ENCODE peak calls at places on chromosomes 5 and 9, in five cellular contexts. One of them, this sample, is unnamed.
A peak's percentile ranks its signal among the peaks of the same experiment; 100 is the strongest.

GRCh38 chr9:21549251-21549765 is 67.2 kb upstream of the IFNE start:
- DNase-seq in A549: no peak
- DNase-seq in mesenchymal stem cell: no peak
- DNase-seq in NCI-H1436: no peak
- DNase-seq in endothelial cell: no peak
- DNase-seq in this sample: no peak

GRCh38 chr9:34334337-34334824 is 5.0 kb downstream of the NUDT2 start:
- DNase-seq in A549: no peak
- DNase-seq in mesenchymal stem cell: no peak
- DNase-seq in NCI-H1436: no peak
- DNase-seq in endothelial cell: no peak
- DNase-seq in this sample: no peak

GRCh38 chr5:102764381-102765005 is 9.4 kb downstream of the PAM start:
- DNase-seq in A549: no peak
- DNase-seq in mesenchymal stem cell: no peak
- DNase-seq in NCI-H1436: no peak
- DNase-seq in endothelial cell: no peak
- DNase-seq in this sample: peak; percentile 7

GRCh38 chr5:63743096-63743798 is 219.0 kb downstream of the HTR1A start:
- DNase-seq in A549: no peak
- DNase-seq in mesenchymal stem cell: peak; percentile 64
- DNase-seq in NCI-H1436: no peak
- DNase-seq in endothelial cell: no peak
- DNase-seq in this sample: no peak

GRCh38 chr9:122265265-122265900 is 701 bp downstream of the MRRF start:
- DNase-seq in A549: no peak
- DNase-seq in mesenchymal stem cell: peak; percentile 63
- DNase-seq in NCI-H1436: no peak
- DNase-seq in endothelial cell: no peak
- DNase-seq in this sample: no peak

GRCh38 chr9:120693609-120694008 is 20.7 kb downstream of the MEGF9 start:
- DNase-seq in A549: peak; percentile 60
- DNase-seq in mesenchymal stem cell: peak; percentile 28
- DNase-seq in NCI-H1436: no peak
- DNase-seq in endothelial cell: no peak
- DNase-seq in this sample: no peak

GRCh38 chr9:2559212-2560152 is 62.1 kb upstream of the VLDLR start:
- DNase-seq in A549: peak; percentile 28
- DNase-seq in mesenchymal stem cell: peak; percentile 71
- DNase-seq in NCI-H1436: no peak
- DNase-seq in endothelial cell: no peak
- DNase-seq in this sample: no peak

GRCh38 chr9:118088075-118088474 is 383.9 kb downstream of the TLR4 start:
- DNase-seq in A549: no peak
- DNase-seq in mesenchymal stem cell: no peak
- DNase-seq in NCI-H1436: no peak
- DNase-seq in endothelial cell: no peak
- DNase-seq in this sample: no peak

GRCh38 chr9:93588641-93589609 is 12.5 kb downstream of the PHF2 start:
- DNase-seq in A549: no peak
- DNase-seq in mesenchymal stem cell: peak; percentile 47
- DNase-seq in NCI-H1436: no peak
- DNase-seq in endothelial cell: no peak
- DNase-seq in this sample: no peak

This sample was measured in T-cell.